ENCODE peak calls at places on chromosomes 13 and 19, in ten cellular contexts. Z, Q, U, Y, N, D, S, B, X and G are unnamed samples.

GRCh38 chr13:37484056-37484455 is 114.5 kb downstream of the POSTN start:
- DNase-seq in Z (no peak), Q (no peak), U (no peak), Y (no peak), N (no peak), D (no peak), S (no peak), B (no peak), X (no peak), G (no peak)

GRCh38 chr13:44493213-44493812 is 82.8 kb downstream of the TSC22D1 start:
- DNase-seq in Z (no peak), Q (no peak), U (no peak), Y (no peak), N (no peak), D (no peak), S (no peak), B (no peak), X (no peak), G (no peak)

GRCh38 chr13:30255696-30256095 is 51.7 kb downstream of the KATNAL1 start:
- DNase-seq in Z (no peak), Q (no peak), U (no peak), Y (no peak), N (no peak), D (no peak), S (no peak), B (peak; percentile 9), X (no peak), G (no peak)

GRCh38 chr13:100208596-100208995 is 119.7 kb downstream of the PCCA start:
- DNase-seq in Z (no peak), Q (no peak), U (no peak), Y (no peak), N (no peak), D (no peak), S (no peak), B (no peak), X (no peak), G (no peak)

GRCh38 chr13:112880976-112881540 is 88.0 kb upstream of the MCF2L start:
- DNase-seq in Z (no peak), Q (no peak), U (no peak), Y (no peak), N (no peak), D (no peak), S (no peak), B (no peak), X (no peak), G (no peak)

GRCh38 chr13:93771229-93771628 is 544.6 kb downstream of the GPC6 start:
- DNase-seq in Z (no peak), Q (no peak), U (no peak), Y (no peak), N (no peak), D (no peak), S (no peak), B (no peak), X (no peak), G (peak; percentile 33)

GRCh38 chr19:51861870-51862622 is 25.7 kb downstream of the ZNF577 start:
- DNase-seq in Z (no peak), Q (no peak), U (no peak), Y (no peak), N (no peak), D (no peak), S (no peak), B (no peak), X (no peak), G (no peak)

GRCh38 chr13:103188688-103189326 is 122.6 kb upstream of the SLC10A2 start:
- DNase-seq in Z (no peak), Q (peak; percentile 64), U (no peak), Y (no peak), N (peak; percentile 12), D (no peak), S (no peak), B (peak; percentile 47), X (no peak), G (peak; percentile 27)

GRCh38 chr13:79631260-79631659 is 150.3 kb downstream of the NDFIP2 start:
- DNase-seq in Z (no peak), Q (peak; percentile 60), U (peak; percentile 67), Y (no peak), N (no peak), D (no peak), S (no peak), B (peak; percentile 9), X (no peak), G (peak; percentile 81)

GRCh38 chr19:5122121-5122400 is 153.1 kb downstream of the KDM4B start:
- DNase-seq in Z (no peak), Q (no peak), U (no peak), Y (no peak), N (no peak), D (no peak), S (no peak), B (no peak), X (no peak), G (no peak)

GRCh38 chr19:13689050-13689449 is 75.3 kb upstream of the MRI1 start:
- DNase-seq in Z (no peak), Q (peak; percentile 28), U (peak; percentile 45), Y (peak; percentile 10), N (no peak), D (peak; percentile 4), S (no peak), B (no peak), X (no peak), G (peak; percentile 34)

GRCh38 chr13:48110132-48110868 is 15.4 kb upstream of the MED4 start:
- DNase-seq in Z (no peak), Q (peak; percentile 15), U (no peak), Y (no peak), N (no peak), D (no peak), S (no peak), B (no peak), X (no peak), G (no peak)

GRCh38 chr19:50632151-50632835 is 7.4 kb downstream of the SYT3 start:
- DNase-seq in Z (no peak), Q (no peak), U (no peak), Y (no peak), N (no peak), D (no peak), S (no peak), B (no peak), X (no peak), G (no peak)

GRCh38 chr13:110270507-110270906 is 36.5 kb downstream of the COL4A1 start:
- DNase-seq in Z (no peak), Q (no peak), U (no peak), Y (no peak), N (no peak), D (no peak), S (no peak), B (no peak), X (no peak), G (no peak)

GRCh38 chr13:99916366-99917103 is 55.0 kb downstream of the ZIC5 start:
- DNase-seq in Z (peak; percentile 48), Q (peak; percentile 92), U (peak; percentile 86), Y (peak; percentile 33), N (peak; percentile 78), D (peak; percentile 38), S (no peak), B (peak; percentile 76), X (no peak), G (peak; percentile 76)

GRCh38 chr13:98447881-98448641 is 128.8 kb downstream of the STK24 start:
- DNase-seq in Z (no peak), Q (peak; percentile 41), U (peak; percentile 56), Y (no peak), N (peak; percentile 65), D (peak; percentile 72), S (peak; percentile 58), B (peak; percentile 75), X (no peak), G (no peak)

GRCh38 chr13:45219938-45220375 is 19.1 kb upstream of the KCTD4 start:
- DNase-seq in Z (no peak), Q (peak; percentile 58), U (peak; percentile 44), Y (no peak), N (no peak), D (no peak), S (no peak), B (no peak), X (no peak), G (no peak)

GRCh38 chr13:45817833-45818232 is 33.7 kb downstream of the SIAH3 start:
- DNase-seq in Z (no peak), Q (peak; percentile 28), U (no peak), Y (no peak), N (no peak), D (no peak), S (no peak), B (no peak), X (no peak), G (no peak)

GRCh38 chr19:47766359-47766620 is 12.2 kb upstream of the SELENOW start:
- DNase-seq in Z (no peak), Q (no peak), U (no peak), Y (no peak), N (no peak), D (no peak), S (no peak), B (no peak), X (no peak), G (no peak)

GRCh38 chr19:610071-610800 is 20.6 kb downstream of the HCN2 start:
- DNase-seq in Z (peak; percentile 52), Q (peak; percentile 56), U (no peak), Y (peak; percentile 64), N (no peak), D (no peak), S (no peak), B (no peak), X (no peak), G (peak; percentile 71)

GRCh38 chr19:35349614-35350521 is 2.2 kb downstream of the FFAR1 start:
- DNase-seq in Z (no peak), Q (no peak), U (no peak), Y (no peak), N (no peak), D (no peak), S (no peak), B (no peak), X (no peak), G (no peak)

GRCh38 chr19:5215431-5215830 is 125.2 kb downstream of the PTPRS start:
- DNase-seq in Z (no peak), Q (no peak), U (no peak), Y (no peak), N (no peak), D (no peak), S (no peak), B (no peak), X (no peak), G (no peak)

GRCh38 chr13:33183431-33184130 is 102.0 kb downstream of the STARD13 start:
- DNase-seq in Z (no peak), Q (peak; percentile 70), U (peak; percentile 53), Y (no peak), N (no peak), D (no peak), S (no peak), B (no peak), X (no peak), G (peak; percentile 29)

GRCh38 chr19:20999731-21000352 is 20.6 kb upstream of the ZNF430 start:
- DNase-seq in Z (peak; percentile 85), Q (peak; percentile 96), U (peak; percentile 96), Y (peak; percentile 93), N (peak; percentile 89), D (peak; percentile 81), S (peak; percentile 87), B (peak; percentile 96), X (peak; percentile 69), G (peak; percentile 90)

GRCh38 chr13:81048026-81048461 is 707.1 kb upstream of the SPRY2 start:
- DNase-seq in Z (no peak), Q (no peak), U (no peak), Y (no peak), N (peak; percentile 3), D (no peak), S (no peak), B (peak; percentile 96), X (no peak), G (peak; percentile 73)

GRCh38 chr19:49368711-49369358 is 5.2 kb downstream of the DKKL1 start:
- DNase-seq in Z (no peak), Q (no peak), U (no peak), Y (no peak), N (no peak), D (no peak), S (no peak), B (no peak), X (no peak), G (no peak)

GRCh38 chr13:111050539-111050879 is 64.6 kb upstream of the ARHGEF7 start:
- DNase-seq in Z (no peak), Q (no peak), U (no peak), Y (no peak), N (no peak), D (no peak), S (no peak), B (no peak), X (no peak), G (no peak)